ENCODE peak calls at places on chromosomes 4 and X, in six cellular contexts. A is ACHN; O is esophagus muscularis mucosa; P is endothelial cell; U is activated CD4-positive, CD25-positive, alpha-beta regulatory T cell; Y is KBM-7. T is an unnamed sample.

GRCh38 chr4:52037730-52038108 is 380 bp downstream of the SGCB start:
- DNase-seq in A (peak), O (no peak), P (peak), U (no peak), Y (peak), T (no peak)

GRCh38 chrX:18676050-18676449 is 4.1 kb upstream of the RS1 start:
- DNase-seq in A (no peak), O (no peak), P (no peak), U (no peak), Y (no peak), T (no peak)

GRCh38 chr4:168631241-168632151 is 134.6 kb downstream of the PALLD start:
- DNase-seq in A (peak), O (no peak), P (peak), U (no peak), Y (no peak), T (no peak)

GRCh38 chr4:70927502-70928139 is 25.5 kb downstream of the MOB1B start:
- DNase-seq in A (no peak), O (peak), P (no peak), U (no peak), Y (peak), T (no peak)

GRCh38 chr4:74018116-74018515 is 19.6 kb upstream of the CXCL5 start:
- DNase-seq in A (no peak), O (no peak), P (no peak), U (no peak), Y (no peak), T (no peak)

GRCh38 chr4:86218721-86219481 is 141.0 kb downstream of the MAPK10 start:
- DNase-seq in A (no peak), O (no peak), P (no peak), U (no peak), Y (no peak), T (no peak)

GRCh38 chrX:123648028-123648810 is 84.6 kb downstream of the THOC2 start:
- DNase-seq in A (peak), O (no peak), P (peak), U (no peak), Y (no peak), T (no peak)

GRCh38 chrX:25023908-25024307 is 8.1 kb upstream of the ARX start:
- DNase-seq in A (no peak), O (no peak), P (no peak), U (no peak), Y (no peak), T (no peak)

GRCh38 chr4:139814285-139815015 is 148.8 kb downstream of the MGST2 start:
- DNase-seq in A (no peak), O (no peak), P (no peak), U (no peak), Y (no peak), T (no peak)

GRCh38 chr4:173169428-173170209 is 1.0 kb downstream of the GALNT7 start:
- DNase-seq in A (peak), O (peak), P (peak), U (peak), Y (peak), T (peak)

GRCh38 chr4:26583538-26583864 is 383 bp upstream of the TBC1D19 start:
- DNase-seq in A (no peak), O (no peak), P (no peak), U (no peak), Y (no peak), T (no peak)

GRCh38 chr4:2354127-2354526 is 64.3 kb downstream of the ZFYVE28 start:
- DNase-seq in A (no peak), O (no peak), P (no peak), U (no peak), Y (no peak), T (no peak)

GRCh38 chr4:173061160-173061559 is 107.5 kb upstream of the GALNT7 start:
- DNase-seq in A (no peak), O (no peak), P (no peak), U (no peak), Y (no peak), T (no peak)

GRCh38 chr4:27467351-27467750 is 606.7 kb downstream of the STIM2 start:
- DNase-seq in A (no peak), O (no peak), P (no peak), U (no peak), Y (no peak), T (no peak)

GRCh38 chr4:146049802-146050201 is 111.2 kb upstream of the ZNF827 start:
- DNase-seq in A (no peak), O (no peak), P (no peak), U (no peak), Y (no peak), T (no peak)

GRCh38 chr4:37620174-37620573 is 66.0 kb downstream of the RELL1 start:
- DNase-seq in A (no peak), O (no peak), P (no peak), U (no peak), Y (no peak), T (no peak)

GRCh38 chrX:129472116-129472515 is 51.2 kb downstream of the SMARCA1 start:
- DNase-seq in A (no peak), O (no peak), P (no peak), U (no peak), Y (no peak), T (no peak)

GRCh38 chr4:155353923-155354540 is 22.7 kb downstream of the MAP9 start:
- DNase-seq in A (peak), O (no peak), P (peak), U (no peak), Y (peak), T (peak)

GRCh38 chr4:16253127-16253960 is 27.1 kb upstream of the TAPT1 start:
- DNase-seq in A (peak), O (no peak), P (no peak), U (no peak), Y (no peak), T (no peak)

GRCh38 chrX:10833299-10834169 is 213.1 kb upstream of the MID1 start:
- DNase-seq in A (peak), O (no peak), P (peak), U (no peak), Y (no peak), T (no peak)

GRCh38 chr4:109231331-109231730 is 71.1 kb downstream of the COL25A1 start:
- DNase-seq in A (no peak), O (no peak), P (no peak), U (no peak), Y (no peak), T (no peak)

GRCh38 chr4:48509543-48509942 is 19.5 kb downstream of the ZAR1 start:
- DNase-seq in A (no peak), O (no peak), P (no peak), U (no peak), Y (no peak), T (no peak)

GRCh38 chrX:118614150-118614549 is 113.3 kb upstream of the IL13RA1 start:
- DNase-seq in A (no peak), O (no peak), P (no peak), U (no peak), Y (peak), T (no peak)

GRCh38 chrX:112818114-112819012 is 22.3 kb downstream of the AMOT start:
- DNase-seq in A (peak), O (no peak), P (no peak), U (no peak), Y (no peak), T (no peak)

GRCh38 chrX:19156223-19156622 is 34.0 kb upstream of the ADGRG2 start:
- DNase-seq in A (no peak), O (no peak), P (no peak), U (no peak), Y (peak), T (no peak)

GRCh38 chrX:49163555-49164419 is 1.2 kb downstream of the MAGIX start:
- DNase-seq in A (peak), O (peak), P (peak), U (peak), Y (peak), T (peak)

GRCh38 chr4:101022151-101023024 is 324.9 kb downstream of the PPP3CA start:
- DNase-seq in A (no peak), O (no peak), P (no peak), U (no peak), Y (no peak), T (no peak)

GRCh38 chr4:176671532-176671931 is 121.2 kb downstream of the VEGFC start:
- DNase-seq in A (no peak), O (no peak), P (no peak), U (no peak), Y (no peak), T (no peak)

GRCh38 chr4:123093247-123093646 is 170.8 kb upstream of the NUDT6 start:
- DNase-seq in A (no peak), O (no peak), P (no peak), U (no peak), Y (no peak), T (no peak)

GRCh38 chr4:65658117-65658516 is 12.2 kb downstream of the EPHA5 start:
- DNase-seq in A (no peak), O (no peak), P (no peak), U (no peak), Y (no peak), T (no peak)

GRCh38 chrX:1412551-1413161 is 20.7 kb upstream of the SLC25A6 start:
- DNase-seq in A (no peak), O (no peak), P (no peak), U (no peak), Y (no peak), T (no peak)

GRCh38 chr4:35525192-35525978 is 718.9 kb downstream of the ARAP2 start:
- DNase-seq in A (no peak), O (no peak), P (no peak), U (no peak), Y (no peak), T (no peak)

GRCh38 chr4:14529653-14530052 is 472.6 kb upstream of the CPEB2 start:
- DNase-seq in A (no peak), O (no peak), P (no peak), U (no peak), Y (peak), T (no peak)

GRCh38 chrX:111169141-111169540 is 73.2 kb downstream of the PAK3 start:
- DNase-seq in A (no peak), O (no peak), P (no peak), U (no peak), Y (no peak), T (no peak)